ENCODE peak calls at places on chromosomes 12 and 14, in eight cellular contexts. R is upper lobe of left lung, C is endothelial cell of umbilical vein, N is HCT116, S is K562, L is Panc1, H is suprapubic skin, Q is GM23338. J is an unnamed sample. For H3K4me1, the result is how much of the 10 kb centered on the place peaks cover.

GRCh38 chr12:10212623-10213131 is at the start of gene GABARAPL1:
- DNase-seq in H (peak), N (peak), C (no peak), L (no peak), Q (peak), R (peak), S (peak), J (peak)

GRCh38 chr12:106080111-106080732 is 58.5 kb downstream of the NUAK1 start:
- DNase-seq in H (peak), N (no peak), C (peak), S (no peak), R (no peak), L (no peak), Q (no peak), J (no peak)

GRCh38 chr12:21305666-21306065 is 29.1 kb downstream of the SLCO1A2 start:
- DNase-seq in N (no peak), R (no peak), H (no peak), L (no peak), S (no peak), C (no peak), Q (no peak), J (no peak)

GRCh38 chr14:104084251-104085002 is 1.1 kb upstream of the ASPG start:
- DNase-seq in C (no peak), R (peak), S (no peak), N (no peak), H (no peak), L (no peak), Q (no peak), J (no peak)

GRCh38 chr14:59221558-59221957 is 33.1 kb downstream of the DAAM1 start:
- DNase-seq in L (no peak), C (no peak), N (no peak), Q (no peak), H (no peak), R (no peak), S (no peak), J (no peak)

GRCh38 chr12:123916729-123917128 is 55.9 kb downstream of the CCDC92 start:
- DNase-seq in C (no peak), Q (no peak), L (no peak), R (no peak), H (no peak), N (no peak), S (no peak), J (no peak)

GRCh38 chr14:35197015-35197414 is 74.7 kb downstream of the PRORP start:
- DNase-seq in L (no peak), S (no peak), C (peak), R (no peak), Q (no peak), N (peak), H (no peak), J (no peak)

GRCh38 chr12:27866382-27867101 is 86.5 kb upstream of the MANSC4 start:
- DNase-seq in N (no peak), Q (no peak), R (no peak), H (no peak), L (no peak), C (no peak), S (no peak), J (no peak)

GRCh38 chr12:46364300-46364696 is 8.3 kb downstream of the SLC38A2 start:
- DNase-seq in N (no peak), R (no peak), Q (no peak), L (no peak), C (no peak), S (no peak), H (no peak), J (no peak)
- H3K4me1 ChIP-seq in N (under half), R (under half), Q (under half), L (half or more), C (half or more), S (under half), H (half or more), J (half or more)

DNA sequence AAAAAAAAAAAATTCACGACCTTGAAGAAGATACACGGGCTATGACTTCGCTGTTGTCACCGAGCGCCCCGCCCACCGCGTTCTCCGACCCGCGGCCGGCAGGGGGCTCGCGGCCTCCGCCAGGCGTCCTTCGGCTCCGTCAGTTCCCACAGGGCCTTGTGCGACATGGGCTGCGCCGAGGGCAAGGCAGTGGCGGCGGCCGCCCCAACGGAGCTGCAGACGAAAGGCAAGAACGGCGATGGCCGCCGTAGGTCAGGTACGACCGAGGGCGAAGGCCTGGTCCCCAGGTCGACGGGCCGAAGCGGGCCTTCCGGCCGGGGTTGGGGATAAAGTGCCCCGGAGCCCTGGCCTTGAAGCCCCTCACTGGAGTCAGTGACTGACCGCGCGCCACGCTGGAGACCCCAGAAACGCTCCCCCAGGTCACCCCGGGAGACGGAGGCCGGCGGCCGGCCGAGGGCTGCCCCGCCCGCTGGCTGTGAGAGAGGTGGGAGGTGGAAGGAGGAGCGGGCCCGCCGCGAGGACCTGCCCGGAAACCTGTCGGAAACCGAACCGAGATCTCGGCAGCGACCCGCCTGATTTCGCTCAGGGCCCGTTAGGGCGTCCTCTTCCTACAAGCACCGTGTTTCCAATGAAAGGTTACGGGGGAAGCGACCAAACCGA is at the start of gene TXNRD1:
- DNase-seq in N (peak), L (peak), C (peak), R (peak), Q (peak), H (peak), S (peak), J (peak)
- TF ChIP-seq POLR2AphosphoS5 in N (peak), L (no peak), C (peak), R (peak), Q (peak), H (peak), S (no peak), J (peak)

GRCh38 chr14:73432124-73432523 is 26.2 kb downstream of the NUMB start:
- DNase-seq in R (no peak), H (no peak), L (no peak), S (no peak), C (no peak), N (no peak), Q (no peak), J (no peak)
- H3K4me1 ChIP-seq in R (under half), H (under half), L (under half), S (under half), C (under half), N (under half), Q (under half), J (under half)

GRCh38 chr14:21258194-21258888 is 10.9 kb downstream of the HNRNPC start:
- DNase-seq in C (no peak), L (no peak), N (no peak), R (no peak), H (no peak), Q (no peak), S (no peak), J (no peak)

GRCh38 chr14:21261824-21262223 is 7.4 kb downstream of the HNRNPC start:
- DNase-seq in L (no peak), H (no peak), S (no peak), Q (no peak), C (no peak), N (no peak), R (no peak), J (no peak)

GRCh38 chr14:21256539-21257394 is 12.5 kb downstream of the HNRNPC start:
- DNase-seq in S (no peak), N (no peak), Q (no peak), R (no peak), C (no peak), L (no peak), H (no peak), J (no peak)

GRCh38 chr14:21257395-21258193 is 11.6 kb downstream of the HNRNPC start:
- DNase-seq in S (no peak), C (no peak), R (no peak), N (no peak), H (no peak), L (no peak), Q (no peak), J (no peak)

DNA sequence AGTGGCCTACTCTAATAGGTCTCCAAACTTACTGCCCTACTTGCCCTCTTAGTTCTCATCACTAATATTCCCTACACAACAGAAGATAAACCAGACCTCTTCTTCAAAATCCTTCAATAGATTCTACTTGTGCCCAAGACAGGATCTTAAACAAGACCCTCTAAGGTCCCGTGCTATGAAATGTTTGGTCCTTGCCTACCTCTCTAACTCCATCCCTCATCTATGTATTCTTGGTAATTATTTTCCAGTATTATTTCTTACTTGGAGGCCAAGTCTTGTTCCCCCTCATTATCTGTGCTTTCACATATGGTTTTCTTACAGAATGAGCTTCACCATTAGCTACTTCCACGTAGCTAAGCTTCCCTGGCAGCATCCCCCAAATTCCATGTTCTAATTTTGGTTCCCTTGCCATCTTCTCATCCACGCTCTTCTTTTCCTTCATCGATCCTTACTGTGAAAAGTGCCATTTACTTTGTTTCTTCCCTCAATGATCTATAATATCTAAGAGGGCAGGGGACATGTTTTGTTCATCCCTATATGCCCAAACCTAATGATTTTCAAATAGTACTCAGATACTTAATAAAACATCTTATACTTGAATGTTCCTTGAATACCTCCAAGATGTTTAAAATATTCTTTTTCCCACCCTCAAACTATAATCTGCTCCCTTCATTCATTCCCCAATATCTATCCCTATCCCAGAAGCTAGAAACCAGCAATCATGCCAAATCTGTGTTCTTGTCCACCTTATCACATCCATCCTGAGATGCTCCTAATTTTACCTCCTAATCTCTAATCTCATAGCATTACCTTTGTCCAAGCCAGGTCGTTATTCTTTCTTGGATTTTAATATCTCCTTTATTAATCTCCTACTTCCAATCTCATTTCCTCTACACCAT is 10.1 kb downstream of the HNRNPC start:
- DNase-seq in H (no peak), N (no peak), S (no peak), Q (no peak), L (no peak), C (no peak), R (no peak), J (no peak)
- TF ChIP-seq POLR2AphosphoS5 in H (no peak), N (no peak), S (peak), Q (no peak), L (no peak), C (no peak), R (no peak), J (no peak)

DNA sequence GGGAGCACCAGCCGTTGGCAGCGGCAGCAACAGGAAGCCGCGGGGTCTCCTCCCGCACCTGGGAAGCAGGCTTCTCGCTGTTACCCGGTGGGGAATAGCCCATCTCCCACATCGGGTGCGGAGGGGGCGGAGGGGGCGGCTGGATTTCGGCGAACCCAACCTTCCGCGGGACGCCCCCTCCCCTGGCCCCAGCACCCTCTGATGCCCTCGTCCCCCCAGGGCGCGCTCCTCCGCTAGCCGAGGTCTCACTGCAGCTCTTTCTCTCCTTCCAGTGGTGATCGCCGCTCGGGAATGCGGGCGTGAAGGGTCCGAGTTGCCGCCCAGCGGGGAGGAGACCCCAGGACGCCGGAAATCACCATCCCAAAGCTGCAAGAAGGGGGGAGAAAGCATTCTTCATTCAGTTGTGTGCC is 301 bp downstream of the SAMD4A start:
- DNase-seq in C (no peak), L (no peak), N (no peak), Q (peak), H (peak), R (peak), S (peak), J (no peak)
- H3K4me1 ChIP-seq in C (under half), L (under half), N (half or more), Q (under half), H (half or more), R (under half), S (under half), J (under half)

GRCh38 chr12:79765157-79765556 is 74.4 kb upstream of the PAWR start:
- DNase-seq in R (no peak), N (no peak), C (peak), S (no peak), L (no peak), H (no peak), Q (no peak), J (no peak)

GRCh38 chr12:79766705-79767464 is 76.1 kb upstream of the PAWR start:
- DNase-seq in R (no peak), N (no peak), S (no peak), L (no peak), C (peak), Q (no peak), H (no peak), J (no peak)

GRCh38 chr12:79773896-79774295 is 83.1 kb upstream of the PAWR start:
- DNase-seq in R (no peak), S (no peak), L (no peak), Q (no peak), N (no peak), H (no peak), C (no peak), J (no peak)

GRCh38 chr12:79769189-79769859 is 78.6 kb upstream of the PAWR start:
- DNase-seq in S (no peak), L (no peak), Q (peak), C (no peak), R (no peak), H (no peak), N (no peak), J (no peak)

DNA sequence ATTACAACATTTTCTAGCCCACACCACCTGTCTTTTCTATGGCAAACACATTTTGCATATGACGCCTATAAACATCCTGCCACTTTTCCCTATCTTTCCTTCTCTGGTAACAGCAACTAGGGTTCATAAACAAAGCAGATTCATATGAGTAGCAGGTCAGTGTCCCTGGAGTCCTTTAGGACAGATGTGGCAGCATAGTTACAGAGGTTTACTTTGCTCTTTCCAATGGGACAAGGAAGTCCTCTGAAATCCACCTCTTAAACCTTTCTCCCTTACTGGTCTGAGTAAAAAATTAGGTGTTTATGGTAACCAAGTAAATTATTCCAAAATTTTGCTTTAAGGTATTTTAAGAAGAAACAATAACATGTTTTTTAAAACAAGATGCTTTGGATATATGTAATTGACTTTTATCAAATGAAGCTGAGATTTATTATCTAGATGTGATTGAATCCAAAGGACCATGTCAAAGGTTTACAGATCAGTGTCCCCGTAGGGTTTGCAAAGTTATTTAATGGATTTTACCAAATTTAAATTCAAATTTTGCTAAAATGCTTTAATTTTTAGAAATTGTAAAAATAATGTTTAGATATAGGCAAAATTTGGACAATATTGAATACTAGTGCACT is 79.2 kb upstream of the PAWR start:
- DNase-seq in H (no peak), S (no peak), C (no peak), Q (no peak), N (no peak), L (no peak), R (no peak), J (no peak)
- TF ChIP-seq POLR2AphosphoS5 in H (no peak), S (no peak), C (no peak), Q (no peak), N (no peak), L (peak), R (no peak), J (no peak)

GRCh38 chr14:100293497-100294212 is 12.6 kb downstream of the SLC25A29 start:
- DNase-seq in H (peak), R (no peak), L (no peak), C (no peak), Q (no peak), N (no peak), S (no peak), J (no peak)

GRCh38 chr14:100294963-100295330 is 11.3 kb downstream of the SLC25A29 start:
- DNase-seq in C (no peak), S (no peak), H (peak), Q (no peak), R (no peak), L (no peak), N (no peak), J (peak)

GRCh38 chr14:100294213-100294962 is 11.9 kb downstream of the SLC25A29 start:
- DNase-seq in R (no peak), S (peak), Q (no peak), C (no peak), L (no peak), N (no peak), H (peak), J (no peak)

GRCh38 chr14:100296106-100296651 is 10.1 kb downstream of the SLC25A29 start:
- DNase-seq in R (no peak), C (no peak), L (no peak), Q (no peak), S (no peak), H (peak), N (no peak), J (peak)

DNA sequence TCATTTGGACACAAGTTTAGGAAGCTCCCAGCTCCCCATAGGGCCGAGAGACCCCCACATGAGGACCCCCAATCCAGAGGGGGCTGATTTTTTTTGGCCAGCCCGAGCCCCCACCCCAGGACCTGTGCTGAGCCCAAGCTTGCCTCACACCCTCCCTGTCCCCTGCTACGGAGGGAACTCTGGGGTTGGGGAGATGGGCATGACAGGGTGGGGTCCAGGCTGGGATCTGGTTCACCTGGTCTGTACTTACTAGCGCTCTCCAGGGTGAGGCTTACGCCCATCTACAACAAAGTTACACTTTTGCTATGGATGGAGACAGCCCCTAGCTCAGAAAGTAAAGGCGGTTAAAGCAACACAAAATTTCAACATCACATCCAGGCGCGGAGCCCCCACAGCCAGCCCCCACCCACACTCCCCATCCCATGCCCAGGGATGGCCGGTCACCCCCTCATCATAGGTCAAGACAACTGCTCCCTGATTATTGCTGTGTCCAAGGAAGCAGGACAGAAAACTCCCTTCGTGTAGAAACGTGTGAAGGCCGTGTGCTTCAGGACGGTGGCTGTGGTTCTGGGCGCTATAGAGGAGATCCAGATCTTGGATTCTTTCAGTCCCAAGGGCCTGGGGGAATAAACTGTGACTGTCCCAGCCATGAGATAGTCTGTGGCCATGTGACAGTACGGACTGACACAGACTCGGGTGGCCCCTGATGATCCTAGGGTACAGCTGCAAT is 10.7 kb downstream of the SLC25A29 start:
- DNase-seq in C (no peak), N (no peak), H (peak), R (no peak), S (no peak), L (no peak), Q (no peak), J (peak)
- H3K4me1 ChIP-seq in C (under half), N (under half), H (under half), R (under half), S (under half), L (under half), Q (under half), J (under half)

GRCh38 chr14:70917633-70918032 is 10.4 kb downstream of the PCNX1 start:
- DNase-seq in H (no peak), S (no peak), L (no peak), C (no peak), R (no peak), N (no peak), Q (no peak), J (no peak)
- TF ChIP-seq POLR2AphosphoS5 in H (no peak), S (no peak), L (no peak), C (no peak), R (no peak), N (no peak), Q (no peak), J (no peak)

J was measured in sigmoid colon.